ENCODE peak calls at places on chromosomes 1 and 21, in six cellular contexts. T is NCI-H774; A is prostate gland; Q is HEK293T; M is AG04449; O is effector memory CD4-positive, alpha-beta T cell. V is an unnamed sample.

GRCh38 chr1:211135342-211135950 is 1.5 kb upstream of the KCNH1 start:
- DNase-seq in T (peak; percentile 34), A (no peak), Q (peak; percentile 39), M (no peak), O (no peak), V (peak; percentile 21)

GRCh38 chr1:91793877-91794276 is 92.1 kb downstream of the TGFBR3 start:
- DNase-seq in T (no peak), A (no peak), Q (no peak), M (no peak), O (no peak), V (no peak)

GRCh38 chr1:209768354-209768774 is 12.5 kb downstream of the TRAF3IP3 start:
- DNase-seq in T (no peak), A (no peak), Q (no peak), M (no peak), O (peak; percentile 76), V (no peak)

GRCh38 chr1:9842073-9842711 is 18.4 kb upstream of the CLSTN1 start:
- DNase-seq in T (no peak), A (no peak), Q (no peak), M (no peak), O (no peak), V (peak; percentile 5)

GRCh38 chr1:174367892-174368291 is 79.9 kb upstream of the GPR52 start:
- DNase-seq in T (no peak), A (no peak), Q (no peak), M (no peak), O (no peak), V (no peak)

GRCh38 chr1:43276673-43277072 is 6.9 kb downstream of the TMEM125 start:
- DNase-seq in T (no peak), A (no peak), Q (no peak), M (no peak), O (no peak), V (no peak)

GRCh38 chr21:46634966-46635323 is 529 bp upstream of the PRMT2 start:
- DNase-seq in T (peak; percentile 18), A (peak; percentile 54), Q (no peak), M (peak; percentile 44), O (no peak), V (peak; percentile 69)

GRCh38 chr1:40309374-40310128 is 7.5 kb downstream of the COL9A2 start:
- DNase-seq in T (no peak), A (no peak), Q (peak; percentile 2), M (no peak), O (no peak), V (no peak)

GRCh38 chr1:194469282-194469681 is 1282.9 kb upstream of the B3GALT2 start:
- DNase-seq in T (no peak), A (no peak), Q (no peak), M (no peak), O (no peak), V (no peak)

GRCh38 chr1:2546515-2547209 is 9.5 kb upstream of the TNFRSF14 start:
- DNase-seq in T (peak; percentile 78), A (peak; percentile 88), Q (peak; percentile 80), M (no peak), O (peak; percentile 80), V (peak; percentile 87)

GRCh38 chr1:100543640-100544039 is 5.7 kb downstream of the GPR88 start:
- DNase-seq in T (no peak), A (no peak), Q (peak; percentile 64), M (no peak), O (no peak), V (peak; percentile 72)

GRCh38 chr21:42466700-42467612 is 29.1 kb downstream of the RSPH1 start:
- DNase-seq in T (no peak), A (peak; percentile 29), Q (peak; percentile 43), M (no peak), O (no peak), V (no peak)

GRCh38 chr1:190022709-190023108 is 455.0 kb downstream of the BRINP3 start:
- DNase-seq in T (no peak), A (no peak), Q (no peak), M (no peak), O (no peak), V (no peak)

GRCh38 chr1:112457965-112458364 is 50.8 kb upstream of the WNT2B start:
- DNase-seq in T (no peak), A (no peak), Q (no peak), M (no peak), O (no peak), V (no peak)

GRCh38 chr21:45613396-45613795 is 30.1 kb upstream of the PCBP3 start:
- DNase-seq in T (no peak), A (no peak), Q (no peak), M (no peak), O (no peak), V (no peak)

GRCh38 chr1:22709227-22709626 is 1.4 kb upstream of the EPHB2 start:
- DNase-seq in T (no peak), A (no peak), Q (peak; percentile 36), M (no peak), O (no peak), V (peak; percentile 32)

GRCh38 chr1:224851850-224852261 is 77.6 kb upstream of the DNAH14 start:
- DNase-seq in T (no peak), A (no peak), Q (no peak), M (no peak), O (no peak), V (peak; percentile 17)

GRCh38 chr1:51304360-51304759 is 26.0 kb downstream of the TTC39A start:
- DNase-seq in T (no peak), A (no peak), Q (no peak), M (no peak), O (no peak), V (no peak)

GRCh38 chr1:235077571-235078479 is 50.8 kb downstream of the TOMM20 start:
- DNase-seq in T (no peak), A (no peak), Q (no peak), M (no peak), O (no peak), V (no peak)

GRCh38 chr1:143661418-143662120 is 310.2 kb downstream of the FAM72C start:
- DNase-seq in T (no peak), A (no peak), Q (no peak), M (no peak), O (no peak), V (no peak)

V was measured in iPS-NIHi11.